ENCODE peak calls at places on chromosome 6, in nine cellular contexts. R is endothelial cell, U is nephron progenitor cell, O is GM13977, T is neural crest cell, W is progenitor cell of endocrine pancreas, P is GM10248, A is astrocyte, F is lung. L is an unnamed sample.

GRCh38 chr6:154425034-154425433 is 68.4 kb upstream of the IPCEF1 start:
- DNase-seq in R (no peak), T (no peak), A (no peak), W (no peak), P (no peak), F (no peak), U (no peak), O (no peak), L (no peak)

GRCh38 chr6:169253341-169253740 is 305 bp downstream of the THBS2 start:
- DNase-seq in O (no peak), U (no peak), F (no peak), A (no peak), W (no peak), R (no peak), P (no peak), T (no peak), L (peak; percentile 51)

GRCh38 chr6:44339301-44339700 is 3.1 kb upstream of the SPATS1 start:
- DNase-seq in O (no peak), F (no peak), A (no peak), R (no peak), T (no peak), U (no peak), W (no peak), P (no peak), L (no peak)

GRCh38 chr6:102298066-102298465 is 904.6 kb downstream of the GRIK2 start:
- DNase-seq in P (no peak), T (no peak), O (no peak), A (no peak), W (no peak), F (no peak), U (no peak), R (no peak), L (no peak)

GRCh38 chr6:14025160-14025559 is 92.4 kb upstream of the CD83 start:
- DNase-seq in T (no peak), U (no peak), O (no peak), A (no peak), F (no peak), R (no peak), W (no peak), P (peak; percentile 29), L (no peak)

GRCh38 chr6:111988926-111989325 is 65.0 kb upstream of the CCN6 start:
- DNase-seq in P (no peak), F (no peak), T (no peak), A (no peak), R (no peak), U (no peak), O (no peak), W (no peak), L (no peak)

GRCh38 chr6:90284745-90285481 is 11.7 kb downstream of the BACH2 start:
- DNase-seq in F (no peak), T (no peak), P (peak; percentile 54), R (no peak), W (no peak), U (peak; percentile 10), O (peak; percentile 56), A (peak; percentile 90), L (no peak)

GRCh38 chr6:14470697-14471096 is 353.1 kb downstream of the CD83 start:
- DNase-seq in A (no peak), U (no peak), W (no peak), O (no peak), R (no peak), P (no peak), F (no peak), T (no peak), L (no peak)

GRCh38 chr6:5728726-5729434 is 277.8 kb downstream of the NRN1 start:
- DNase-seq in F (peak; percentile 58), O (peak; percentile 28), A (peak; percentile 66), P (no peak), T (no peak), R (no peak), W (no peak), U (no peak), L (no peak)

GRCh38 chr6:154765273-154765672 is 32.1 kb downstream of the SCAF8 start:
- DNase-seq in T (no peak), R (no peak), F (no peak), A (no peak), P (no peak), O (no peak), W (no peak), U (no peak), L (no peak)

GRCh38 chr6:113461153-113461897 is 395.8 kb upstream of the MARCKS start:
- DNase-seq in P (no peak), T (no peak), U (no peak), O (no peak), R (no peak), A (peak; percentile 59), W (no peak), F (no peak), L (no peak)

GRCh38 chr6:31575335-31575901 is at the start of gene TNF:
- DNase-seq in F (peak; percentile 51), T (no peak), W (no peak), U (no peak), P (peak; percentile 81), R (no peak), O (peak; percentile 82), A (no peak), L (no peak)

GRCh38 chr6:139449611-139450000 is 75.2 kb upstream of the CITED2 start:
- DNase-seq in W (no peak), A (peak; percentile 31), O (no peak), R (no peak), T (no peak), U (no peak), P (no peak), F (no peak), L (no peak)

GRCh38 chr6:170375661-170376060 is 69.1 kb downstream of the FAM120B start:
- DNase-seq in R (no peak), W (no peak), O (no peak), F (no peak), T (no peak), A (no peak), P (no peak), U (no peak), L (no peak)
- TF ChIP-seq CTCF in R (no peak), W (no peak), O (no peak), F (no peak), T (no peak), A (no peak), P (no peak), U (no peak), L (no peak)

DNA sequence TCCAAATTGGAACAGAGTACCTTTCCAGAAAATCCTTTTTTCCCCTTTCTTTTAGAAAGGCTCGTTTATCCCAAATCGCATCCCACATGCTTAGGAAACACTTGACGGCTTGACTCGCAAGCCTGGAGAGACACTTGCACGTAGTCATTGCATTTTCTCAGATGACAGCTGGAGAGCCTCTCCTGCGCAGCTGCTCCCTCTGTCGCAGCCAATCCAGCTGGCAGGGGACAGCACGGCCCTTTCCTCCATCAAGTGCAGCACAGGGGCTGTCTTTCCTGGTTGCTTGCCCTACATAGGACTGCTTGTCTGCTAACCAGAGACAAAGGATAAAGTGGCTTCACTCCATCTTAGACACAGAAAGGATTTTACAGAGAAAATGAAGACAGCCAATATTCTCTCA is 77.6 kb upstream of the RGS17 start:
- DNase-seq in T (no peak), A (no peak), P (no peak), W (no peak), O (no peak), F (no peak), R (no peak), U (no peak), L (no peak)
- TF ChIP-seq CTCF in T (no peak), A (no peak), P (no peak), W (no peak), O (no peak), F (no peak), R (no peak), U (no peak), L (no peak)

DNA sequence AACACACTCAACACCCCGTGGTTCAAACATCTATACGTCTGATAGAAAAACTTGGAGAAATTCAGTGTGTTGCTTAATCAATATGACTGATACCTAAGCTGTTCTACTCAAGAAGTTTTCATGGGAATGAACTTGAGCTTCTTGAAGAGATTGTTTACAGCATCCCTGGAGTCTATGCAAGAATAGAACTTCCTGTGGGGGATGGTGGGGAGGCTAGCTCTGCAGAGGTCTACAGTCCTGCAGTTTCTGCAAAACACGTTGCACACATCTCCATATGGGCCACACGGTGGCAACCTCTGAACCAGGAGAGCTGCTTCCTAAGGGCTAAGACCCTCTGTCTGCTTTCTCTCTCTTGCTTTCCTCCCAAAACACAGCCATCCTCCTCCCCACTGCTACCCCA is 32.7 kb upstream of the FANCE start:
- DNase-seq in F (no peak), O (no peak), A (peak; percentile 14), U (no peak), P (no peak), R (no peak), T (no peak), W (no peak), L (no peak)
- TF ChIP-seq CTCF in F (no peak), O (no peak), A (peak; percentile 29), U (peak; percentile 21), P (no peak), R (no peak), T (peak; percentile 23), W (peak; percentile 27), L (peak; percentile 60)

GRCh38 chr6:98838027-98838426 is 3.7 kb downstream of the POU3F2 start:
- DNase-seq in R (no peak), P (no peak), O (no peak), T (no peak), F (no peak), A (peak; percentile 45), U (no peak), W (no peak), L (no peak)

GRCh38 chr6:98841114-98841513 is 6.7 kb downstream of the POU3F2 start:
- DNase-seq in T (no peak), A (no peak), R (no peak), O (no peak), F (no peak), W (no peak), P (no peak), U (no peak), L (no peak)

GRCh38 chr6:98840385-98840784 is 6.0 kb downstream of the POU3F2 start:
- DNase-seq in O (no peak), F (no peak), U (no peak), R (no peak), P (no peak), A (no peak), W (no peak), T (no peak), L (no peak)

GRCh38 chr6:98841589-98842488 is 7.5 kb downstream of the POU3F2 start:
- DNase-seq in F (no peak), W (no peak), T (no peak), U (no peak), A (peak; percentile 38), R (no peak), P (no peak), O (no peak), L (no peak)

DNA sequence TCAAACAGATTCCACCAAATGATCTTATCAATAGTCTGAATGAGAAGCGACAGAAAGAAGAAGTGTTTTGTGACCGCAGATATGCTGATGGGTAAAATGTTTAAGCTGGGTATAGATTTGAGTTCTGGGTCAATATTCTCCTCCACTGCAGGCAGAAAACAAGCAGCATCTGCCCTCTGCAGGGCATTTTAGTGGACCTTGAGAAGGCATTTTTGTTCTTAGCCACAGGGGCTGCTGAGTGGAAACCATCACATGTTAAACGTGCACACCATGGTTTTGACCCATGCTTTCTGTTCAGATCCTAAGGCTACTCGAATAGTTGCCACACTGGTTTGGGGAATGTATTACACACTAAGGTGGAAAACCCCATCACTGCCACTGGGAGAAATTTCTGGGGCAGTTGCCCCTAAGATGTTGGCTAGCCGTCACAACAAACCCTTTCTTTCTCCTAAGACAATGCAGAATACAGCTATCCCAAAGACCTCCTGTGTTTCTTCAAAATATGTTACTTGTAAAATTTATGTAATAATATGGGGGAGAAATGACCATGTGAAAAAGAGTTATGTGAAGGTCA is 5.5 kb downstream of the POU3F2 start:
- DNase-seq in O (no peak), U (no peak), A (peak; percentile 79), R (peak; percentile 46), F (no peak), P (no peak), W (no peak), T (no peak), L (no peak)
- TF ChIP-seq CTCF in O (peak; percentile 46), U (peak; percentile 53), A (peak; percentile 65), R (no peak), F (no peak), P (peak; percentile 25), W (peak; percentile 68), T (peak; percentile 57), L (peak; percentile 41)

L was measured in osteocyte.